ENCODE peak calls at places on chromosomes 5 and 9, in seven cellular contexts. R is A549, Q is HepG2, Y is NB4, X is stomach, J is transverse colon, K is tibial nerve. W is an unnamed sample.
A peak's percentile ranks its signal among the peaks of the same experiment; 100 is the strongest.

GRCh38 chr5:42612997-42613396 is 143.6 kb upstream of the CCDC152 start:
- DNase-seq in R (no peak), Q (no peak), Y (no peak), X (no peak), J (no peak), K (no peak), W (no peak)

GRCh38 chr9:123725389-123725788 is 204.5 kb downstream of the DENND1A start:
- DNase-seq in R (no peak), Q (no peak), Y (no peak), X (no peak), J (no peak), K (no peak), W (no peak)

GRCh38 chr5:39506216-39506615 is 81.4 kb upstream of the DAB2 start:
- DNase-seq in R (no peak), Q (no peak), Y (no peak), X (no peak), J (no peak), K (no peak), W (no peak)

GRCh38 chr5:124740991-124741583 is 5.4 kb downstream of the ZNF608 start:
- DNase-seq in R (no peak), Q (no peak), Y (no peak), X (no peak), J (no peak), K (no peak), W (no peak)

GRCh38 chr9:92711844-92712243 is 41.9 kb upstream of the IPPK start:
- DNase-seq in R (no peak), Q (no peak), Y (no peak), X (no peak), J (no peak), K (no peak), W (no peak)

GRCh38 chr5:9148242-9148641 is 397.6 kb downstream of the SEMA5A start:
- DNase-seq in R (no peak), Q (no peak), Y (no peak), X (no peak), J (no peak), K (no peak), W (no peak)

GRCh38 chr5:177357459-177358332 is at the start of gene RGS14:
- DNase-seq in R (no peak), Q (no peak), Y (peak; percentile 91), X (peak; percentile 45), J (peak; percentile 68), K (no peak), W (no peak)

GRCh38 chr9:76621011-76621410 is 143.2 kb upstream of the PCA3 start:
- DNase-seq in R (no peak), Q (no peak), Y (no peak), X (no peak), J (no peak), K (no peak), W (no peak)

GRCh38 chr5:59587489-59588337 is 305.8 kb downstream of the PDE4D start:
- DNase-seq in R (peak; percentile 39), Q (no peak), Y (no peak), X (peak; percentile 47), J (peak; percentile 79), K (peak; percentile 14), W (peak; percentile 88)

DNA sequence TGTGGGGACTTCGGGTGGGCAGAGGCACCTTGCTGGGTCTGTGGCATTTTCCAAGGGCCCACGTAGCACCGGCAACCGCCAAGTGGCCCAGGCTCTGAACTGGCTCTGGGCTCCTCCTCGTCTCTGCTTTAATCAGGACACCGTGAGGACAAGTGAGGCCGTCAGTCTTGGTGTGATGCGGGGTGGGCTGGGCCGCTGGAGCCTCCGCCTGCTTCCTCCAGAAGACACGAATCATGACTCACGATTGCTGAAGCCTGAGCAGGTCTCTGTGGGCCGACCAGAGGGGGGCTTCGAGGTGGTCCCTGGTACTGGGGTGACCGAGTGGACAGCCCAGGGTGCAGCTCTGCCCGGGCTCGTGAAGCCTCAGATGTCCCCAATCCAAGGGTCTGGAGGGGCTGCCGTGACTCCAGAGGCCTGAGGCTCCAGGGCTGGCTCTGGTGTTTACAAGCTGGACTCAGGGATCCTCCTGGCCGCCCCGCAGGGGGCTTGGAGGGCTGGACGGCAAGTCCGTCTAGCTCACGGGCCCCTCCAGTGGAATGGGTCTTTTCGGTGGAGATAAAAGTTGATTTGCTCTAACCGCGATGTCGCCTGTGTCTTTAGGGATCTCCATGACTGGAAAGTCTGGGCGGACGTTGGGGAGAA is 5.8 kb downstream of the DPP7 start:
- DNase-seq in R (no peak), Q (no peak), Y (no peak), X (no peak), J (no peak), K (no peak), W (no peak)
- TF ChIP-seq POLR2A in R (no peak), Q (no peak), Y (peak; percentile 15), X (no peak), J (no peak), K (no peak), W (no peak)

DNA sequence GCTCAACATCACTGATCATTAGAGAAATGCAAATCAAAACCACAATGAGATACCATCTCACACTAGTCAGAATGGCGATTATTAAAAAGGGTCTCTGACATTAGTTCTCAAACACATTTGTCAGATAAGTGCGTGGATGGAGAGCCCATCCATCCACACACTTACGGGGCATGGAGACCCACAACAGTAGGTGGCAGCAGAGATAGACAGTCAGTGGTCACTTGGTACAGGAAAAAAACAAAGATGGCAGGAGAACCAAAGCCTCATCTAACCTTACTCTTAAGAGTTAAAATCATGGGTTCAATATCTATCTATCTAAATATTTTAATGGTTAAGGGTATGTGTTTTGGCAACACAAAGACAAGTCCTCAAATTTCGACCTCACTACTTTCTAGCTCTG is 1378.7 kb upstream of the C9orf72 start:
- DNase-seq in R (no peak), Q (peak; percentile 4), Y (peak; percentile 50), X (no peak), J (no peak), K (no peak), W (no peak)
- TF ChIP-seq CTCF in R (no peak), Q (peak; percentile 9), Y (peak; percentile 74), X (no peak), J (no peak), K (no peak), W (no peak)

GRCh38 chr5:159206818-159207217 is 2.5 kb downstream of the RNF145 start:
- DNase-seq in R (no peak), Q (no peak), Y (no peak), X (no peak), J (no peak), K (no peak), W (no peak)

GRCh38 chr5:159207222-159207615 is 2.1 kb downstream of the RNF145 start:
- DNase-seq in R (no peak), Q (no peak), Y (no peak), X (no peak), J (no peak), K (no peak), W (no peak)

GRCh38 chr5:159206368-159206767 is 3.0 kb downstream of the RNF145 start:
- DNase-seq in R (no peak), Q (no peak), Y (no peak), X (no peak), J (no peak), K (no peak), W (no peak)

GRCh38 chr5:159208508-159209437 is 580 bp downstream of the RNF145 start:
- DNase-seq in R (no peak), Q (peak; percentile 9), Y (peak; percentile 49), X (peak; percentile 27), J (peak; percentile 47), K (no peak), W (peak; percentile 19)

DNA sequence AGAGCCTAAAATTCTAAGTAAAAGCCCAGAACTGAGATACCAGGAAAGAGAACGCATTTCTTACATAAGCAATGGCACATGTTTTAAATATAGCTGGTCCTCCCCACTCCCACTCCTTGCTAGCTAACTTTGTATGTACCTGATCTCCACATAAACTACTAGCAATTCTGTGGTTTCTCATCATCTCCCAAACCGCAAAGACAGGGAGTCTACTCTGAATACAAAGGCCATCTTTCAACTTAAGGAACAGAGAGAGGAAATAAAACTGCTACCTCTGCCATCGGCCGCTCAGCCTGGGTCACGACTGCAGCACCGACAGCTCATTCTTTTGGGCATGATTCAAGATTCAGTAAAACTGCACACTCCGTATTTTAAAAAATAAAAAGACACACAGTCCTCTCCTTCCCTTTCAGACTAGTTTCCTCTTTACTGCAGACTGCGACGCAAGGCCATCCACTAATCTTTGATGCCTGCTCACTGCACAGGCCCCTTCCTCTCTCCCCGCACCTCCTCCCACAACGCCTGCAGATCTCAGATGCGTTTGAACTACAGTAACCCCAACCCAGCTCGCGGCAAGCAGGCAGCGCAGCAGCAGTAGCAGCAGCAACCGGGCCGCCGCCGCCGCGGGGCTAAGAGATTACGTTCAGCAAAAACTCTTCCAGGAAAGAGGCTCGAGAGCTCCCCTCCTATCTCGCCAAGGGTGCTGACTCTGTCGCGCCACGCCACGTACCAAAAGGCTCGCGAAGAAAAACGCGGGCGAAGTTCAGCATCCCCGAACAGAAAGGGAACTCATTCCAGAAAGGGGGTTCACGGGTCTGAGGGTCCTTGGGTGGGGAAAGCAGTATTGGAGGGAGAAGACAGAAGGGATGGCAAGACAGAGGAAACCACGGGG is 1.5 kb downstream of the RNF145 start:
- DNase-seq in R (peak; percentile 63), Q (peak; percentile 75), Y (peak; percentile 92), X (peak; percentile 82), J (peak; percentile 82), K (peak; percentile 48), W (peak; percentile 76)
- TF ChIP-seq POLR2A in R (peak; percentile 39), Q (peak; percentile 52), Y (no peak), X (no peak), J (peak; percentile 77), K (peak; percentile 28), W (peak; percentile 41)

GRCh38 chr9:892123-892522 is 50.6 kb downstream of the DMRT1 start:
- DNase-seq in R (no peak), Q (no peak), Y (peak; percentile 37), X (no peak), J (no peak), K (no peak), W (no peak)
- TF ChIP-seq CTCF in R (no peak), Q (no peak), Y (peak; percentile 36), X (no peak), J (no peak), K (no peak), W (no peak)

DNA sequence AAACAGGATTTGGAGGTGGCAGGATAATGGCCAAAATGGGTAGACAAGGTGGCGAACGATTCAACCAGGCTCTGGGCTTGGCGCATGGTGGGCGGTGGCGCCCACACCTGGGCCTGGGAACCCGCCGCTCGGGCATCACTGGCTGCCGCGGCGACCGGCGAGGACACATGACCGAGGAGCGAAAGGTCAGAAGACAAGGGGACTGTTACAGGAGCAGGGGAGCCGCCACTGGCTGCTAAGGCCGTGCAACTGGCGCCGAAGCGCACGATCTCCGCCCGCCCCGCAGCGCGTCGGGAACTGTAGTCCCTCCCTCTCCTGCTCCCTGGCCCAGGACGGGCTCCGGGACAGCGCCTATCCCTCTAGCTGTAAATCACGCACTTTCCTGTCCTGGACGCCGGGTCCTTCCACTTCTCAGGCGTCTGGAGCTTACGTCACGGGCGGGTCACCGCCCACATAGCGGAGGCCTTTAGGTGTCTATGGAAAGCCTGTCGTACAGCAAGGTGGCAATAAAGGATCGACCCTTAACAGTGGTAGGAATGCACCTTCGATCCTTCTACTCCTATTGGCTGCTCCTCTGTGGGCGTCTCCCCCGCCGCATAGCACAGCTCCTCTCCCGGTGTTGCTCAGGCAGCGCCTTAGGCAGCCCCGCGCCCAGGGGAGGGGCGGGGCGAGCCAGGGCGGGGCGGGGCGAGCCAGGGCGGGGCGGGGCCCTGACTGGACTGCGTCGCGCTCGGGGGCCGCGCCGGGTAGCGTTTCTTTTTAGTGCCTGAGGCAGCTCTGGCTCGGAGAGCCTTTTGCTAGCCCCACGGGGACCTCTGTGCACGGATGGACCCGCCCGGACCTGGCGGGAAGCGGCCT is at the start of gene ICE1:
- DNase-seq in R (peak; percentile 88), Q (peak; percentile 97), Y (peak; percentile 98), X (peak; percentile 98), J (peak; percentile 97), K (peak; percentile 95), W (peak; percentile 97)
- TF ChIP-seq POLR2A in R (peak; percentile 95), Q (peak; percentile 77), Y (peak; percentile 90), X (no peak), J (peak; percentile 62), K (peak; percentile 75), W (peak; percentile 39)